ENCODE peak calls at places on chromosomes 4 and X, in eight cellular contexts. One of them, this sample, is unnamed.

GRCh38 chr4:73257995-73258667 is 467 bp downstream of the ANKRD17 start:
- DNase-seq in nephron progenitor cell: no peak
- DNase-seq in heart left ventricle: no peak
- DNase-seq in endodermal cell: no peak
- DNase-seq in PC-3: peak; percentile 35
- DNase-seq in neural progenitor cell: no peak
- DNase-seq in endothelial cell: no peak
- DNase-seq in fibroblast of pulmonary artery: peak; percentile 32
- DNase-seq in this sample: peak; percentile 6

GRCh38 chrX:69222103-69223090 is 57.1 kb upstream of the PJA1 start:
- DNase-seq in PC-3: peak; percentile 83
- DNase-seq in neural progenitor cell: peak; percentile 92
- DNase-seq in heart left ventricle: peak; percentile 78
- DNase-seq in endothelial cell: peak; percentile 75
- DNase-seq in nephron progenitor cell: peak; percentile 82
- DNase-seq in fibroblast of pulmonary artery: peak; percentile 77
- DNase-seq in endodermal cell: peak; percentile 93
- DNase-seq in this sample: peak; percentile 75

GRCh38 chr4:63788271-63788670 is 621.0 kb downstream of the TECRL start:
- DNase-seq in heart left ventricle: no peak
- DNase-seq in nephron progenitor cell: no peak
- DNase-seq in fibroblast of pulmonary artery: peak; percentile 6
- DNase-seq in PC-3: peak; percentile 48
- DNase-seq in neural progenitor cell: no peak
- DNase-seq in endothelial cell: no peak
- DNase-seq in endodermal cell: no peak
- DNase-seq in this sample: no peak

GRCh38 chrX:46681849-46682248 is 77.1 kb downstream of the SLC9A7 start:
- DNase-seq in endothelial cell: no peak
- DNase-seq in PC-3: no peak
- DNase-seq in fibroblast of pulmonary artery: no peak
- DNase-seq in heart left ventricle: no peak
- DNase-seq in neural progenitor cell: no peak
- DNase-seq in nephron progenitor cell: no peak
- DNase-seq in endodermal cell: no peak
- DNase-seq in this sample: no peak

GRCh38 chr4:89307446-89308160 is at the start of gene GPRIN3:
- DNase-seq in PC-3: no peak
- DNase-seq in endodermal cell: peak; percentile 88
- DNase-seq in neural progenitor cell: peak; percentile 75
- DNase-seq in heart left ventricle: peak; percentile 84
- DNase-seq in nephron progenitor cell: peak; percentile 80
- DNase-seq in endothelial cell: peak; percentile 57
- DNase-seq in fibroblast of pulmonary artery: peak; percentile 26
- DNase-seq in this sample: no peak

GRCh38 chr4:72031868-72032619 is at the start of gene NPFFR2:
- DNase-seq in endothelial cell: peak; percentile 71
- DNase-seq in nephron progenitor cell: peak; percentile 73
- DNase-seq in fibroblast of pulmonary artery: peak; percentile 28
- DNase-seq in PC-3: no peak
- DNase-seq in neural progenitor cell: peak; percentile 77
- DNase-seq in heart left ventricle: peak; percentile 58
- DNase-seq in endodermal cell: peak; percentile 92
- DNase-seq in this sample: no peak

GRCh38 chr4:186810613-186811150 is 87.0 kb upstream of the FAT1 start:
- DNase-seq in endothelial cell: no peak
- DNase-seq in PC-3: no peak
- DNase-seq in endodermal cell: no peak
- DNase-seq in nephron progenitor cell: no peak
- DNase-seq in fibroblast of pulmonary artery: no peak
- DNase-seq in neural progenitor cell: peak; percentile 75
- DNase-seq in heart left ventricle: no peak
- DNase-seq in this sample: no peak

GRCh38 chr4:154073107-154073817 is 284.4 kb upstream of the SFRP2 start:
- DNase-seq in neural progenitor cell: no peak
- DNase-seq in endothelial cell: no peak
- DNase-seq in fibroblast of pulmonary artery: peak; percentile 39
- DNase-seq in PC-3: peak; percentile 36
- DNase-seq in endodermal cell: no peak
- DNase-seq in nephron progenitor cell: no peak
- DNase-seq in heart left ventricle: no peak
- DNase-seq in this sample: no peak

GRCh38 chr4:22515145-22515887 is 550 bp downstream of the ADGRA3 start:
- DNase-seq in endothelial cell: peak; percentile 55
- DNase-seq in nephron progenitor cell: peak; percentile 70
- DNase-seq in PC-3: peak; percentile 56
- DNase-seq in neural progenitor cell: peak; percentile 84
- DNase-seq in heart left ventricle: peak; percentile 72
- DNase-seq in fibroblast of pulmonary artery: peak; percentile 79
- DNase-seq in endodermal cell: peak; percentile 88
- DNase-seq in this sample: peak; percentile 50

GRCh38 chr4:18022572-18023039 is 1.1 kb upstream of the LCORL start:
- DNase-seq in fibroblast of pulmonary artery: peak; percentile 4
- DNase-seq in endothelial cell: no peak
- DNase-seq in heart left ventricle: no peak
- DNase-seq in endodermal cell: no peak
- DNase-seq in PC-3: no peak
- DNase-seq in nephron progenitor cell: no peak
- DNase-seq in neural progenitor cell: peak; percentile 39
- DNase-seq in this sample: no peak

GRCh38 chr4:6275898-6276563 is 6.4 kb downstream of the WFS1 start:
- DNase-seq in endodermal cell: no peak
- DNase-seq in endothelial cell: no peak
- DNase-seq in PC-3: no peak
- DNase-seq in fibroblast of pulmonary artery: no peak
- DNase-seq in nephron progenitor cell: no peak
- DNase-seq in heart left ventricle: no peak
- DNase-seq in neural progenitor cell: no peak
- DNase-seq in this sample: no peak

GRCh38 chr4:7886250-7886973 is 53.2 kb downstream of the AFAP1 start:
- DNase-seq in fibroblast of pulmonary artery: no peak
- DNase-seq in endodermal cell: no peak
- DNase-seq in nephron progenitor cell: no peak
- DNase-seq in endothelial cell: no peak
- DNase-seq in heart left ventricle: no peak
- DNase-seq in neural progenitor cell: no peak
- DNase-seq in PC-3: no peak
- DNase-seq in this sample: no peak

GRCh38 chr4:153232768-153233167 is 28.5 kb downstream of the TRIM2 start:
- DNase-seq in endodermal cell: peak; percentile 91
- DNase-seq in fibroblast of pulmonary artery: no peak
- DNase-seq in nephron progenitor cell: peak; percentile 26
- DNase-seq in neural progenitor cell: peak; percentile 69
- DNase-seq in PC-3: peak; percentile 38
- DNase-seq in endothelial cell: peak; percentile 30
- DNase-seq in heart left ventricle: no peak
- DNase-seq in this sample: no peak

GRCh38 chrX:110671068-110671803 is 124.4 kb downstream of the CHRDL1 start:
- DNase-seq in PC-3: no peak
- DNase-seq in nephron progenitor cell: no peak
- DNase-seq in endodermal cell: no peak
- DNase-seq in fibroblast of pulmonary artery: no peak
- DNase-seq in endothelial cell: no peak
- DNase-seq in heart left ventricle: no peak
- DNase-seq in neural progenitor cell: no peak
- DNase-seq in this sample: no peak

GRCh38 chrX:17527932-17528331 is 152.9 kb downstream of the NHS start:
- DNase-seq in PC-3: no peak
- DNase-seq in nephron progenitor cell: no peak
- DNase-seq in fibroblast of pulmonary artery: no peak
- DNase-seq in heart left ventricle: no peak
- DNase-seq in neural progenitor cell: peak; percentile 23
- DNase-seq in endothelial cell: no peak
- DNase-seq in endodermal cell: no peak
- DNase-seq in this sample: peak; percentile 16

GRCh38 chr4:5036239-5036638 is 15.0 kb upstream of the STK32B start:
- DNase-seq in fibroblast of pulmonary artery: peak; percentile 52
- DNase-seq in heart left ventricle: no peak
- DNase-seq in endodermal cell: no peak
- DNase-seq in nephron progenitor cell: no peak
- DNase-seq in endothelial cell: no peak
- DNase-seq in neural progenitor cell: no peak
- DNase-seq in PC-3: peak; percentile 11
- DNase-seq in this sample: no peak

GRCh38 chr4:51885371-51885770 is 42.4 kb downstream of the DCUN1D4 start:
- DNase-seq in endothelial cell: peak; percentile 33
- DNase-seq in endodermal cell: peak; percentile 73
- DNase-seq in heart left ventricle: no peak
- DNase-seq in fibroblast of pulmonary artery: peak; percentile 60
- DNase-seq in PC-3: peak; percentile 49
- DNase-seq in neural progenitor cell: peak; percentile 46
- DNase-seq in nephron progenitor cell: no peak
- DNase-seq in this sample: no peak
- TF ChIP-seq CTCF in endothelial cell: peak; percentile 34
- TF ChIP-seq CTCF in endodermal cell: peak; percentile 76
- TF ChIP-seq CTCF in heart left ventricle: peak; percentile 46
- TF ChIP-seq CTCF in fibroblast of pulmonary artery: peak; percentile 59
- TF ChIP-seq CTCF in PC-3: peak; percentile 69
- TF ChIP-seq CTCF in neural progenitor cell: peak; percentile 52
- TF ChIP-seq CTCF in nephron progenitor cell: peak; percentile 30
- TF ChIP-seq CTCF in this sample: peak; percentile 25

GRCh38 chr4:56435001-56435747 is at the start of gene PPAT:
- DNase-seq in endodermal cell: peak; percentile 99
- DNase-seq in endothelial cell: peak; percentile 99
- DNase-seq in heart left ventricle: peak; percentile 99
- DNase-seq in nephron progenitor cell: peak; percentile 99
- DNase-seq in fibroblast of pulmonary artery: peak; percentile 98
- DNase-seq in PC-3: peak; percentile 99
- DNase-seq in neural progenitor cell: peak; percentile 99
- DNase-seq in this sample: peak; percentile 96
- TF ChIP-seq CTCF in endodermal cell: peak; percentile 47
- TF ChIP-seq CTCF in endothelial cell: no peak
- TF ChIP-seq CTCF in heart left ventricle: peak; percentile 62
- TF ChIP-seq CTCF in nephron progenitor cell: no peak
- TF ChIP-seq CTCF in fibroblast of pulmonary artery: peak; percentile 13
- TF ChIP-seq CTCF in PC-3: no peak
- TF ChIP-seq CTCF in neural progenitor cell: peak; percentile 37
- TF ChIP-seq CTCF in this sample: peak; percentile 65

DNA sequence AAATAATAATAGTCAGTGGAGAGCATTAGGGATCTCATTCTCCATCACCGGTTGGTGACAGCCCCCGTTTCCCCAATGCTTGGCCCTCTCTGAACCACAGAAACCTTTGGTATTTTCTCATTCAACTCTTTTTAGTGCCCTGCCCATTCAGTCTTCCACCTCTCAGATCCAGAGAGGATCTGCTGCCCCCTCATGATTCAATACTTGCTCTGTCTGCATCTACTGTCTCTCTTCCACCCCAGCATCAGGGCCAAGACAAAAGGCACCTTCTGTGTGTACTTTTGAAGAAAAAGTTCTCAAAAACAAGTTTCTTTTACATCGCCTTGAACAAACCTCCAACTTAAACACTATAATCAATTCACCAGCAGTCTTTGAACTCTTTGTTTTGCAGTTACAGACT is 19.3 kb downstream of the CLTRN start:
- DNase-seq in endodermal cell: no peak
- DNase-seq in endothelial cell: no peak
- DNase-seq in nephron progenitor cell: no peak
- DNase-seq in PC-3: peak; percentile 12
- DNase-seq in heart left ventricle: no peak
- DNase-seq in fibroblast of pulmonary artery: no peak
- DNase-seq in neural progenitor cell: peak; percentile 17
- DNase-seq in this sample: no peak
- TF ChIP-seq CTCF in endodermal cell: peak; percentile 60
- TF ChIP-seq CTCF in endothelial cell: no peak
- TF ChIP-seq CTCF in nephron progenitor cell: no peak
- TF ChIP-seq CTCF in PC-3: peak; percentile 39
- TF ChIP-seq CTCF in heart left ventricle: no peak
- TF ChIP-seq CTCF in fibroblast of pulmonary artery: no peak
- TF ChIP-seq CTCF in neural progenitor cell: peak; percentile 26
- TF ChIP-seq CTCF in this sample: no peak

DNA sequence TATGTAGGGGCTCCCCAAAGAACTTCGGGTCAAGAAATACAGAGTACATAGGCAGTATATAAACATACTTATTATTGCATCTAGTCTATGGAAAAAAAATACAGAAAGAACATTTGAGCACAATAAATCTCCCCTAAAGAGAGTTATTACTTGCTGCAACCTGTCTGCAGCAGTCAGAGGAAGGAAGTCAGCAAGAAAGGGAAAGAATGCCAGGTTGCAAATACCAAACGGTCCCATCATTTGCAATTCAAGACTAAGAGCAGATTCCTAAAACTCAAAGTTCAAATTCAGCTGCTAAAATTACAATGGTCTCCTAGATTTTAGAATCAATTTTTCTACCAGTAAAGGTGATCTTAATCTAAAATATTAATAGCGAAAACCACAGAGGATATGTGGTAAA is 236.2 kb upstream of the NUDT6 start:
- DNase-seq in PC-3: no peak
- DNase-seq in endodermal cell: no peak
- DNase-seq in endothelial cell: no peak
- DNase-seq in heart left ventricle: no peak
- DNase-seq in fibroblast of pulmonary artery: no peak
- DNase-seq in neural progenitor cell: no peak
- DNase-seq in nephron progenitor cell: no peak
- DNase-seq in this sample: no peak
- TF ChIP-seq CTCF in PC-3: no peak
- TF ChIP-seq CTCF in endodermal cell: no peak
- TF ChIP-seq CTCF in endothelial cell: no peak
- TF ChIP-seq CTCF in heart left ventricle: no peak
- TF ChIP-seq CTCF in fibroblast of pulmonary artery: no peak
- TF ChIP-seq CTCF in neural progenitor cell: no peak
- TF ChIP-seq CTCF in nephron progenitor cell: no peak
- TF ChIP-seq CTCF in this sample: no peak

GRCh38 chr4:9762823-9763475 is 18.5 kb upstream of the DRD5 start:
- DNase-seq in neural progenitor cell: peak; percentile 88
- DNase-seq in endodermal cell: peak; percentile 87
- DNase-seq in endothelial cell: peak; percentile 70
- DNase-seq in nephron progenitor cell: peak; percentile 52
- DNase-seq in heart left ventricle: no peak
- DNase-seq in fibroblast of pulmonary artery: peak; percentile 88
- DNase-seq in PC-3: peak; percentile 72
- DNase-seq in this sample: peak; percentile 30
- TF ChIP-seq CTCF in neural progenitor cell: peak; percentile 81
- TF ChIP-seq CTCF in endodermal cell: peak; percentile 82
- TF ChIP-seq CTCF in endothelial cell: no peak
- TF ChIP-seq CTCF in nephron progenitor cell: peak; percentile 60
- TF ChIP-seq CTCF in heart left ventricle: peak; percentile 76
- TF ChIP-seq CTCF in fibroblast of pulmonary artery: peak; percentile 76
- TF ChIP-seq CTCF in PC-3: peak; percentile 60
- TF ChIP-seq CTCF in this sample: peak; percentile 80